ENCODE peak calls at places on chromosomes 11 and 22, in nine cellular contexts. Y is nucleus accumbens; W is cardiac fibroblast; Q is esophagus squamous epithelium; G is AML-193; T is NCI-H774; C is tibial artery; D is GM12892; U is naive thymus-derived CD8-positive, alpha-beta T cell. P is an unnamed sample.

GRCh38 chr11:19216021-19216420 is 14.2 kb upstream of the CSRP3 start:
- DNase-seq in Y (no peak), W (no peak), Q (no peak), G (no peak), T (no peak), C (no peak), D (no peak), U (no peak), P (no peak)

GRCh38 chr22:24076091-24076867 is 65.2 kb downstream of the CABIN1 start:
- DNase-seq in Y (no peak), W (peak), Q (no peak), G (no peak), T (no peak), C (peak), D (no peak), U (no peak), P (no peak)

GRCh38 chr11:6357222-6357621 is 33.1 kb upstream of the SMPD1 start:
- DNase-seq in Y (no peak), W (peak), Q (no peak), G (no peak), T (no peak), C (peak), D (no peak), U (no peak), P (no peak)

GRCh38 chr11:114176321-114176720 is 116.8 kb downstream of the ZBTB16 start:
- DNase-seq in Y (no peak), W (no peak), Q (no peak), G (no peak), T (no peak), C (peak), D (no peak), U (no peak), P (no peak)

GRCh38 chr11:10461276-10461790 is 6.3 kb downstream of the AMPD3 start:
- DNase-seq in Y (no peak), W (no peak), Q (no peak), G (no peak), T (no peak), C (no peak), D (no peak), U (no peak), P (no peak)

GRCh38 chr11:126465573-126466287 is 110.2 kb downstream of the ST3GAL4 start:
- DNase-seq in Y (no peak), W (no peak), Q (no peak), G (no peak), T (peak), C (no peak), D (no peak), U (peak), P (no peak)

GRCh38 chr22:24950272-24950902 is 2.1 kb upstream of the KIAA1671 start:
- DNase-seq in Y (no peak), W (peak), Q (no peak), G (no peak), T (peak), C (no peak), D (no peak), U (no peak), P (no peak)

GRCh38 chr22:33380789-33381530 is 322.8 kb upstream of the SYN3 start:
- DNase-seq in Y (no peak), W (peak), Q (no peak), G (no peak), T (no peak), C (no peak), D (no peak), U (no peak), P (no peak)

GRCh38 chr22:30104501-30105156 is 24.4 kb downstream of the HORMAD2 start:
- DNase-seq in Y (no peak), W (peak), Q (no peak), G (no peak), T (no peak), C (no peak), D (no peak), U (no peak), P (no peak)

GRCh38 chr11:20126724-20127123 is 33.6 kb downstream of the DBX1 start:
- DNase-seq in Y (no peak), W (peak), Q (no peak), G (no peak), T (no peak), C (no peak), D (no peak), U (no peak), P (no peak)

GRCh38 chr11:107587306-107587979 is 3.5 kb upstream of the ELMOD1 start:
- DNase-seq in Y (no peak), W (peak), Q (no peak), G (no peak), T (no peak), C (no peak), D (no peak), U (no peak), P (no peak)

GRCh38 chr11:72744474-72744873 is 7.7 kb downstream of the ARAP1 start:
- DNase-seq in Y (no peak), W (no peak), Q (no peak), G (no peak), T (no peak), C (no peak), D (no peak), U (no peak), P (no peak)

GRCh38 chr11:121930004-121930965 is 185.7 kb downstream of the BLID start:
- DNase-seq in Y (no peak), W (peak), Q (no peak), G (no peak), T (no peak), C (no peak), D (no peak), U (no peak), P (peak)

GRCh38 chr11:44680982-44681597 is 45.7 kb upstream of the TSPAN18 start:
- DNase-seq in Y (no peak), W (no peak), Q (no peak), G (no peak), T (no peak), C (no peak), D (no peak), U (peak), P (no peak)

GRCh38 chr11:62543680-62544444 is 2.7 kb downstream of the AHNAK start:
- DNase-seq in Y (no peak), W (no peak), Q (no peak), G (no peak), T (no peak), C (peak), D (no peak), U (no peak), P (no peak)

GRCh38 chr22:40661661-40662060 is 17.6 kb upstream of the MCHR1 start:
- DNase-seq in Y (no peak), W (no peak), Q (no peak), G (no peak), T (no peak), C (no peak), D (no peak), U (no peak), P (no peak)

GRCh38 chr22:42438293-42438650 is 6.1 kb upstream of the NFAM1 start:
- DNase-seq in Y (no peak), W (no peak), Q (no peak), G (no peak), T (no peak), C (no peak), D (no peak), U (no peak), P (no peak)

GRCh38 chr22:17162731-17163130 is 3.7 kb upstream of the HDHD5 start:
- DNase-seq in Y (no peak), W (no peak), Q (no peak), G (no peak), T (no peak), C (no peak), D (no peak), U (no peak), P (no peak)

GRCh38 chr22:48541401-48542098 is 1286.1 kb downstream of the BRD1 start:
- DNase-seq in Y (no peak), W (no peak), Q (no peak), G (no peak), T (no peak), C (no peak), D (no peak), U (no peak), P (no peak)

GRCh38 chr22:46251266-46251665 is 1.2 kb upstream of the CDPF1 start:
- DNase-seq in Y (no peak), W (no peak), Q (no peak), G (no peak), T (no peak), C (no peak), D (no peak), U (no peak), P (no peak)

GRCh38 chr11:64400096-64400495 is 41.1 kb downstream of the RPS6KA4 start:
- DNase-seq in Y (no peak), W (peak), Q (no peak), G (no peak), T (no peak), C (no peak), D (no peak), U (no peak), P (no peak)

GRCh38 chr11:17988465-17988864 is 24.4 kb downstream of the SERGEF start:
- DNase-seq in Y (no peak), W (no peak), Q (no peak), G (no peak), T (peak), C (no peak), D (no peak), U (no peak), P (no peak)

GRCh38 chr22:24822471-24822870 is 16.5 kb downstream of the SGSM1 start:
- DNase-seq in Y (no peak), W (no peak), Q (no peak), G (no peak), T (peak), C (no peak), D (no peak), U (no peak), P (no peak)

GRCh38 chr11:18368236-18368635 is 26.1 kb upstream of the LDHA start:
- DNase-seq in Y (no peak), W (peak), Q (no peak), G (no peak), T (no peak), C (no peak), D (no peak), U (no peak), P (no peak)

GRCh38 chr22:37502342-37503182 is 16.4 kb upstream of the MFNG start:
- DNase-seq in Y (no peak), W (no peak), Q (no peak), G (no peak), T (no peak), C (no peak), D (no peak), U (no peak), P (no peak)

GRCh38 chr11:66956689-66957290 is 1.4 kb downstream of the PC start:
- DNase-seq in Y (no peak), W (peak), Q (no peak), G (peak), T (no peak), C (no peak), D (no peak), U (no peak), P (no peak)

GRCh38 chr22:43437871-43438475 is 26.2 kb downstream of the MPPED1 start:
- DNase-seq in Y (no peak), W (no peak), Q (no peak), G (no peak), T (no peak), C (no peak), D (no peak), U (no peak), P (no peak)

GRCh38 chr22:39997939-39998726 is 3.4 kb downstream of the FAM83F start:
- DNase-seq in Y (no peak), W (peak), Q (no peak), G (no peak), T (peak), C (no peak), D (no peak), U (no peak), P (no peak)

GRCh38 chr22:23054531-23055257 is 15.6 kb upstream of the GNAZ start:
- DNase-seq in Y (no peak), W (no peak), Q (no peak), G (no peak), T (no peak), C (peak), D (no peak), U (no peak), P (no peak)

GRCh38 chr22:44661070-44661469 is 40.9 kb upstream of the PRR5 start:
- DNase-seq in Y (no peak), W (no peak), Q (no peak), G (no peak), T (no peak), C (no peak), D (no peak), U (no peak), P (no peak)